ENCODE peak calls at places on chromosome 14, in seven cellular contexts. One of them, this sample, is unnamed.
A peak's percentile ranks its signal among the peaks of the same experiment; 100 is the strongest.

GRCh38 chr14:104280902-104281767 is 142.7 kb downstream of the KIF26A start:
- DNase-seq in fibroblast of the aortic adventitia: no peak
- DNase-seq in A549: no peak
- DNase-seq in right lobe of liver: peak; percentile 94
- DNase-seq in bronchial epithelial cell: no peak
- DNase-seq in HFF-Myc: no peak
- DNase-seq in tibial nerve: no peak
- DNase-seq in this sample: no peak

GRCh38 chr14:41549821-41550597 is 56.7 kb upstream of the LRFN5 start:
- DNase-seq in bronchial epithelial cell: peak; percentile 51
- DNase-seq in right lobe of liver: no peak
- DNase-seq in HFF-Myc: no peak
- DNase-seq in tibial nerve: no peak
- DNase-seq in A549: no peak
- DNase-seq in fibroblast of the aortic adventitia: peak; percentile 51
- DNase-seq in this sample: peak; percentile 78

GRCh38 chr14:92386637-92387036 is 63.7 kb downstream of the SLC24A4 start:
- DNase-seq in bronchial epithelial cell: no peak
- DNase-seq in fibroblast of the aortic adventitia: no peak
- DNase-seq in tibial nerve: no peak
- DNase-seq in right lobe of liver: peak; percentile 75
- DNase-seq in A549: no peak
- DNase-seq in HFF-Myc: no peak
- DNase-seq in this sample: no peak

GRCh38 chr14:21098134-21098891 is at the start of gene ZNF219:
- DNase-seq in right lobe of liver: no peak
- DNase-seq in fibroblast of the aortic adventitia: peak; percentile 50
- DNase-seq in HFF-Myc: no peak
- DNase-seq in A549: peak; percentile 57
- DNase-seq in tibial nerve: peak; percentile 47
- DNase-seq in bronchial epithelial cell: peak; percentile 82
- DNase-seq in this sample: peak; percentile 30

GRCh38 chr14:51317373-51317772 is 77.3 kb downstream of the TMX1 start:
- DNase-seq in tibial nerve: no peak
- DNase-seq in HFF-Myc: no peak
- DNase-seq in A549: no peak
- DNase-seq in right lobe of liver: no peak
- DNase-seq in fibroblast of the aortic adventitia: no peak
- DNase-seq in bronchial epithelial cell: no peak
- DNase-seq in this sample: no peak

GRCh38 chr14:35632276-35633071 is 98.5 kb downstream of the INSM2 start:
- DNase-seq in tibial nerve: no peak
- DNase-seq in A549: no peak
- DNase-seq in right lobe of liver: no peak
- DNase-seq in fibroblast of the aortic adventitia: peak; percentile 32
- DNase-seq in bronchial epithelial cell: no peak
- DNase-seq in HFF-Myc: no peak
- DNase-seq in this sample: no peak

GRCh38 chr14:57073986-57074385 is 194.7 kb downstream of the EXOC5 start:
- DNase-seq in bronchial epithelial cell: no peak
- DNase-seq in A549: no peak
- DNase-seq in right lobe of liver: no peak
- DNase-seq in HFF-Myc: no peak
- DNase-seq in tibial nerve: no peak
- DNase-seq in fibroblast of the aortic adventitia: no peak
- DNase-seq in this sample: no peak

GRCh38 chr14:54396493-54397335 is at the start of gene CDKN3:
- DNase-seq in right lobe of liver: peak; percentile 98
- DNase-seq in tibial nerve: peak; percentile 98
- DNase-seq in HFF-Myc: peak; percentile 94
- DNase-seq in fibroblast of the aortic adventitia: peak; percentile 99
- DNase-seq in bronchial epithelial cell: peak; percentile 97
- DNase-seq in A549: peak; percentile 97
- DNase-seq in this sample: peak; percentile 100

GRCh38 chr14:34283590-34283989 is 178.4 kb downstream of the SPTSSA start:
- DNase-seq in HFF-Myc: no peak
- DNase-seq in right lobe of liver: no peak
- DNase-seq in bronchial epithelial cell: no peak
- DNase-seq in tibial nerve: no peak
- DNase-seq in A549: no peak
- DNase-seq in fibroblast of the aortic adventitia: no peak
- DNase-seq in this sample: no peak

GRCh38 chr14:78959674-78960264 is 789.6 kb downstream of the NRXN3 start:
- DNase-seq in bronchial epithelial cell: peak; percentile 56
- DNase-seq in right lobe of liver: peak; percentile 67
- DNase-seq in tibial nerve: peak; percentile 81
- DNase-seq in fibroblast of the aortic adventitia: peak; percentile 82
- DNase-seq in A549: peak; percentile 58
- DNase-seq in HFF-Myc: peak; percentile 71
- DNase-seq in this sample: peak; percentile 79

GRCh38 chr14:75156901-75157300 is 19.5 kb downstream of the TMED10 start:
- DNase-seq in HFF-Myc: no peak
- DNase-seq in A549: no peak
- DNase-seq in bronchial epithelial cell: no peak
- DNase-seq in right lobe of liver: no peak
- DNase-seq in tibial nerve: no peak
- DNase-seq in fibroblast of the aortic adventitia: no peak
- DNase-seq in this sample: peak; percentile 22

GRCh38 chr14:54803926-54804719 is 98.5 kb downstream of the GCH1 start:
- DNase-seq in A549: no peak
- DNase-seq in tibial nerve: no peak
- DNase-seq in fibroblast of the aortic adventitia: no peak
- DNase-seq in HFF-Myc: no peak
- DNase-seq in right lobe of liver: no peak
- DNase-seq in bronchial epithelial cell: no peak
- DNase-seq in this sample: no peak

GRCh38 chr14:105123981-105124836 is 44.4 kb downstream of the JAG2 start:
- DNase-seq in A549: no peak
- DNase-seq in right lobe of liver: no peak
- DNase-seq in HFF-Myc: no peak
- DNase-seq in bronchial epithelial cell: no peak
- DNase-seq in fibroblast of the aortic adventitia: no peak
- DNase-seq in tibial nerve: no peak
- DNase-seq in this sample: no peak

GRCh38 chr14:89249972-89250371 is 167.1 kb downstream of the FOXN3 start:
- DNase-seq in right lobe of liver: no peak
- DNase-seq in bronchial epithelial cell: no peak
- DNase-seq in tibial nerve: no peak
- DNase-seq in HFF-Myc: no peak
- DNase-seq in A549: no peak
- DNase-seq in fibroblast of the aortic adventitia: no peak
- DNase-seq in this sample: no peak

GRCh38 chr14:69941768-69942742 is 62.8 kb downstream of the SMOC1 start:
- DNase-seq in tibial nerve: no peak
- DNase-seq in HFF-Myc: no peak
- DNase-seq in right lobe of liver: no peak
- DNase-seq in fibroblast of the aortic adventitia: no peak
- DNase-seq in bronchial epithelial cell: no peak
- DNase-seq in A549: no peak
- DNase-seq in this sample: no peak

GRCh38 chr14:74412753-74413152 is 13.3 kb downstream of the SYNDIG1L start:
- DNase-seq in bronchial epithelial cell: no peak
- DNase-seq in tibial nerve: no peak
- DNase-seq in right lobe of liver: no peak
- DNase-seq in A549: no peak
- DNase-seq in fibroblast of the aortic adventitia: no peak
- DNase-seq in HFF-Myc: no peak
- DNase-seq in this sample: no peak

GRCh38 chr14:69485701-69486100 is 1.2 kb downstream of the PLEKHD1 start:
- DNase-seq in fibroblast of the aortic adventitia: no peak
- DNase-seq in HFF-Myc: no peak
- DNase-seq in tibial nerve: no peak
- DNase-seq in A549: no peak
- DNase-seq in right lobe of liver: peak; percentile 34
- DNase-seq in bronchial epithelial cell: no peak
- DNase-seq in this sample: no peak

GRCh38 chr14:74595006-74595735 is 16.9 kb downstream of the LTBP2 start:
- DNase-seq in tibial nerve: no peak
- DNase-seq in A549: no peak
- DNase-seq in fibroblast of the aortic adventitia: peak; percentile 90
- DNase-seq in HFF-Myc: no peak
- DNase-seq in bronchial epithelial cell: no peak
- DNase-seq in right lobe of liver: no peak
- DNase-seq in this sample: peak; percentile 68

GRCh38 chr14:22797017-22797917 is 18.0 kb downstream of the SLC7A7 start:
- DNase-seq in bronchial epithelial cell: no peak
- DNase-seq in right lobe of liver: no peak
- DNase-seq in tibial nerve: no peak
- DNase-seq in A549: no peak
- DNase-seq in fibroblast of the aortic adventitia: no peak
- DNase-seq in HFF-Myc: no peak
- DNase-seq in this sample: no peak

GRCh38 chr14:53180272-53181221 is 27.4 kb upstream of the DDHD1 start:
- DNase-seq in HFF-Myc: no peak
- DNase-seq in tibial nerve: no peak
- DNase-seq in A549: no peak
- DNase-seq in right lobe of liver: no peak
- DNase-seq in bronchial epithelial cell: no peak
- DNase-seq in fibroblast of the aortic adventitia: peak; percentile 22
- DNase-seq in this sample: peak; percentile 33

GRCh38 chr14:103679351-103679750 is 35.9 kb downstream of the XRCC3 start:
- DNase-seq in tibial nerve: no peak
- DNase-seq in bronchial epithelial cell: no peak
- DNase-seq in A549: peak; percentile 38
- DNase-seq in fibroblast of the aortic adventitia: no peak
- DNase-seq in HFF-Myc: peak; percentile 10
- DNase-seq in right lobe of liver: peak; percentile 69
- DNase-seq in this sample: peak; percentile 16

DNA sequence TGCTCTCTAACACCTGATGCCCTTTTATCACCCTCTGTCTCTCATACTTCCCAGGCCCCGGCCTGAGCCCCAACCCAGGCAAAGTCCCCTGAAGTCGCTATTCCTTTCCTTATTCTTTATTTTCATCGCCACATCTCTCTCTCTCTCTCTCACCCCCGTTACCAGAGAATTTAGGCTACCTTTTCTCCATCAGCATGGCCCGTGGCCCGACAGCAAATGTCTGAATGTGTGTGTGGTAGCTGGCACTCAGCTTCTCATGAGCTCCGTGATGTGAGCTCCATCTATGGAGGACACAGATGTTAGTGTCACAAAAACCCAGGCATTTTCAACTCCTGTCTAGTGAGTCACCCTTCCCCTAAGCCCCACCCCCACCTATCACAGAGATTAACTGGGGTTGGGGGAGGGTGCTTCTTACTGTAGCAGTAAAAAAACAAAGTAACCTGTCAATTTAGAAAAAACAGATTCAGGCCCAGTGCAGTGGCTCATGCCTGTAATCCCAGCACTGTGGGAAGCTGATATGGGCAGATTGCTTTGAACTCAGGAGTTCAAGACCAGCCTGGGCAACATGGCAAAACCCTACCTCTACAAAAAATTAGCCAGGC is 53.8 kb downstream of the VCPKMT start:
- DNase-seq in bronchial epithelial cell: peak; percentile 73
- DNase-seq in tibial nerve: no peak
- DNase-seq in right lobe of liver: no peak
- DNase-seq in fibroblast of the aortic adventitia: peak; percentile 62
- DNase-seq in A549: peak; percentile 72
- DNase-seq in HFF-Myc: peak; percentile 75
- DNase-seq in this sample: peak; percentile 82
- H3K4me3 ChIP-seq in bronchial epithelial cell: no peak overlapping the region
- H3K4me3 ChIP-seq in tibial nerve: no peak overlapping the region
- H3K4me3 ChIP-seq in right lobe of liver: no peak overlapping the region
- H3K4me3 ChIP-seq in fibroblast of the aortic adventitia: no peak overlapping the region
- H3K4me3 ChIP-seq in A549: no peak overlapping the region
- H3K4me3 ChIP-seq in HFF-Myc: no peak overlapping the region
- H3K4me3 ChIP-seq in this sample: no peak overlapping the region

GRCh38 chr14:99195602-99196309 is 76.2 kb downstream of the BCL11B start:
- DNase-seq in right lobe of liver: no peak
- DNase-seq in A549: no peak
- DNase-seq in fibroblast of the aortic adventitia: no peak
- DNase-seq in HFF-Myc: no peak
- DNase-seq in bronchial epithelial cell: no peak
- DNase-seq in tibial nerve: no peak
- DNase-seq in this sample: peak; percentile 31
- TF ChIP-seq CTCF in right lobe of liver: no peak
- TF ChIP-seq CTCF in A549: no peak
- TF ChIP-seq CTCF in fibroblast of the aortic adventitia: no peak
- TF ChIP-seq CTCF in HFF-Myc: no peak
- TF ChIP-seq CTCF in bronchial epithelial cell: no peak
- TF ChIP-seq CTCF in tibial nerve: no peak
- TF ChIP-seq CTCF in this sample: no peak

DNA sequence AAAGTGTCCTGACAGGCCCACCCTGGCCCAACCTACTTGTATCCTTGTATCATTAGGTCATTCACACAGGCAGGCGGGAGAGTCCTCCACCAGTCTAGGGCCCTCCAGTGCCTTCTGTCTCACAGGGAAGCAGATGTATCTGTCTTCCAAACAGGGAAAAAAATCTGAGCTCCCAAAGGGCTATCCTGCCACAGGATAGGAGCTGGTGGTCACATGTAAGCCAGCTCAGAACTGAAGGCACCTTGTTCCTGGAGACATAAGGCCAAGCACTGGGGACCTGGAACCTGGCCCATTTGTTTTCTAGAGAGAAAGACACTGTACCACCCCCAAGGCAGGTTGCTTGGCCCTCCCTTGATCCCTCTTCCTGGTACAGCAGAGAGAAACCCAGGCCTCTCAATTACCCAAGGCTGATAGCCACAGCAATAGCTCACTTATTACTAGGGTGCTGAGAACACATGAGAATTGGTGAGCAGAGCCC is 19.4 kb upstream of the PLEKHH1 start:
- DNase-seq in fibroblast of the aortic adventitia: no peak
- DNase-seq in bronchial epithelial cell: no peak
- DNase-seq in A549: no peak
- DNase-seq in right lobe of liver: no peak
- DNase-seq in HFF-Myc: no peak
- DNase-seq in tibial nerve: peak; percentile 6
- DNase-seq in this sample: no peak
- H3K4me3 ChIP-seq in fibroblast of the aortic adventitia: no peak overlapping the region
- H3K4me3 ChIP-seq in bronchial epithelial cell: no peak overlapping the region
- H3K4me3 ChIP-seq in A549: no peak overlapping the region
- H3K4me3 ChIP-seq in right lobe of liver: no peak overlapping the region
- H3K4me3 ChIP-seq in HFF-Myc: no peak overlapping the region
- H3K4me3 ChIP-seq in tibial nerve: no peak overlapping the region
- H3K4me3 ChIP-seq in this sample: no peak overlapping the region

DNA sequence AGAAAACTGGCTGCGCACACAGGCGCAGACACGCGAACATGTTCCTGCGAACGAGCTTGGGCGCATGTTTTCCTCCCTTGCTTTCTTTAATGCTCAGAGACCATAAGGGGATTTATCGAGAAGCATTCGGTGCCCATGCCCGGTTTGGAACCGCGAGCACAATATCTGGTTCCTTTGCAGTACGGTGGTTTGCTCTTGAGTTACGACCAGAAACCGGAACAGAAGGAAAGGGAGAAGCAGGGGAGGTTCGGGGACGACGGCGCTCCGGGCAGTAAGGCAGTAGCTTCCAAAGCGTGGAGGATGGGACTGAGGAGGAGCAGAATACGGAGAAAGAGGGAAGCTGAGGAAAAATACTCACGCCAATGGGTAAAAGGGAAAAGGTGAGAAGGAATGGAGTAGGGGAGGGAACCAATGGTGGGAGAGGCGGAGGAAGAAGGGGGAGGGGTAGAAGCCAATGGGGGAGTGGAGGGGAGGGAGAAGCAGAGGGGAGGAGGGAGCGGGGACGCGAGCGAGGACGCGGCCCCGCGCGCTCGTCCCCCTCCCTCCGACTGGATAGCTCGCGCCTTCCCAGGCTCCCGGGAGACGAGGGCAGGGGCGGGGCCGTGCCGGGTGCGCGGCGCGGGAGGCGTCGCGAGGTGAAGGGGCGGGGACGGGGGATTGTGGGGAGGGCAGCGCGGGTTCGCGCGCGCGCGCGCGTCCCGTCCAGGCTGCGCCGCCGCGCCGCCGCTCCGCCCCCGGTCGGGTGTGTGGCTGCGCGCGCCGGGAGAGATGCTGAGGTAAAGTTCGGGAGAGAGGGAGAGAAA is 625 bp upstream of the ARHGAP5 start:
- DNase-seq in fibroblast of the aortic adventitia: peak; percentile 93
- DNase-seq in tibial nerve: peak; percentile 89
- DNase-seq in A549: peak; percentile 74
- DNase-seq in bronchial epithelial cell: peak; percentile 92
- DNase-seq in right lobe of liver: peak; percentile 99
- DNase-seq in HFF-Myc: peak; percentile 93
- DNase-seq in this sample: peak; percentile 98
- TF ChIP-seq CTCF in fibroblast of the aortic adventitia: no peak
- TF ChIP-seq CTCF in tibial nerve: no peak
- TF ChIP-seq CTCF in A549: no peak
- TF ChIP-seq CTCF in bronchial epithelial cell: no peak
- TF ChIP-seq CTCF in right lobe of liver: no peak
- TF ChIP-seq CTCF in HFF-Myc: no peak
- TF ChIP-seq CTCF in this sample: no peak